ENCODE peak calls at places on chromosome 6, in nine cellular contexts. W is A549, V is K562, A is upper lobe of left lung, K is HepG2, U is ovary, H is sigmoid colon, G is stomach, J is transverse colon. L is an unnamed sample.

GRCh38 chr6:83873869-83874268 is 14.4 kb downstream of the CYB5R4 start:
- DNase-seq in H (no peak), W (no peak), A (no peak), U (no peak), G (no peak), J (no peak), V (no peak), K (no peak), L (no peak)

GRCh38 chr6:99334526-99335127 is 14.8 kb downstream of the FAXC start:
- DNase-seq in H (no peak), V (peak; percentile 51), K (peak; percentile 58), W (peak; percentile 26), G (no peak), A (no peak), J (no peak), U (no peak), L (no peak)

GRCh38 chr6:45608252-45608911 is 230.6 kb upstream of the SUPT3H start:
- DNase-seq in U (no peak), H (no peak), A (no peak), V (no peak), K (no peak), W (no peak), J (no peak), G (no peak), L (no peak)

GRCh38 chr6:167450631-167451030 is 125.7 kb downstream of the TTLL2 start:
- DNase-seq in H (no peak), G (no peak), W (no peak), K (no peak), J (peak; percentile 24), V (no peak), U (no peak), A (no peak), L (no peak)

GRCh38 chr6:45697605-45698004 is 318.1 kb downstream of the CLIC5 start:
- DNase-seq in H (no peak), W (no peak), V (no peak), A (no peak), G (no peak), J (no peak), K (no peak), U (no peak), L (no peak)

GRCh38 chr6:37862415-37862814 is 42.9 kb downstream of the ZFAND3 start:
- DNase-seq in H (no peak), G (no peak), A (no peak), K (no peak), W (no peak), J (no peak), V (no peak), U (no peak), L (no peak)

GRCh38 chr6:123518441-123519190 is 118.1 kb downstream of the TRDN start:
- DNase-seq in K (no peak), J (no peak), A (no peak), H (no peak), V (no peak), G (no peak), W (no peak), U (no peak), L (no peak)

GRCh38 chr6:25280617-25280990 is 1.4 kb downstream of the CARMIL1 start:
- DNase-seq in A (no peak), V (no peak), H (no peak), U (no peak), J (no peak), K (peak; percentile 45), W (no peak), G (no peak), L (no peak)

GRCh38 chr6:34157236-34157830 is 11.4 kb upstream of the GRM4 start:
- DNase-seq in H (peak; percentile 17), W (no peak), A (no peak), K (no peak), V (no peak), U (no peak), G (no peak), J (no peak), L (no peak)

GRCh38 chr6:34155471-34156300 is 9.8 kb upstream of the GRM4 start:
- DNase-seq in J (no peak), U (no peak), K (no peak), V (no peak), H (peak; percentile 34), A (no peak), G (no peak), W (no peak), L (no peak)

GRCh38 chr6:34152806-34153565 is 7.1 kb upstream of the GRM4 start:
- DNase-seq in W (no peak), H (peak; percentile 46), A (no peak), V (no peak), J (no peak), U (no peak), K (no peak), G (no peak), L (no peak)

GRCh38 chr6:34152042-34152524 is 6.2 kb upstream of the GRM4 start:
- DNase-seq in W (no peak), H (peak; percentile 21), J (no peak), K (no peak), V (no peak), G (no peak), A (no peak), U (no peak), L (no peak)

DNA sequence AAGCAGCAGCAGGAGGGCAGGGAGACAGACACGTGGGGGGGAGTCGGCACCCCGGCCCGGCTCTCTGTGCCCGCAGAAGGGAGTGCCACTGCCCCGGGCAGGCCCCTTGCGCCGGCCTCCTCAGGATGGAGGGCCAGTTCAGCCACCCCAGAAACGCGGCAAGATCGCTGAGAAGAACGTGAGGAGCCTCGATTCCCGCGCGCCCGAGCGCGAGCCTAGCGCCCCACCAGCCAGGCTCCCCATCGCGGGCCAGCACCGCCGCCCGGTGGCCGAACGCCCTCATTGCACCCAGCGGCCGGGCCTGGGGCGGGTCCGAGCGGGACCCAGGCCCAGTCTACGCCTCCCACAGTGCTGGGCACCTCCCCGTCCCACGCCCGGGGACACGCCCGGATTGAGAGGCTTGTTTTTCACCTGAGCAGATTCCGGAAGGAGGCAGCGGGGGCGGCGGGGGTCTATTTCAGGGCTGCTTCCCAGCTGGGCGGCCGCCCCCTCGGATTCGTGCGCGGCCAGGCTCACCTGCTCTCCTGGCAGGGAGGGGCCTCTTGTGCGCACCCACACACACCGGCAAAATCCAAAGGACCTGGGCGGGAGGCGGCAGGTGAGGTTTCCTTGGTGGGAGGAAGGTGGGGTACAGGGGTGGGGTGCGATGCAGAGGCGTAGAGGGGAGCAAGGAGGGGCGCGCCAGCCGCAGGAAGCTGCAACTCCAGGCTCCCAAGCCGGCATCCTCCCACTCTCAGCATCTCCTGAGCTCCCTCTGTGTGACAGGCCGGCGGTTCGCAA is 9.0 kb upstream of the GRM4 start:
- DNase-seq in H (peak; percentile 69), G (peak; percentile 57), U (peak; percentile 61), V (peak; percentile 92), W (peak; percentile 62), A (peak; percentile 95), K (no peak), J (peak; percentile 53), L (no peak)
- TF ChIP-seq EP300 in H (no peak), G (no peak), U (no peak), V (no peak), W (no peak), A (no peak), K (no peak), J (no peak), L (no peak)

DNA sequence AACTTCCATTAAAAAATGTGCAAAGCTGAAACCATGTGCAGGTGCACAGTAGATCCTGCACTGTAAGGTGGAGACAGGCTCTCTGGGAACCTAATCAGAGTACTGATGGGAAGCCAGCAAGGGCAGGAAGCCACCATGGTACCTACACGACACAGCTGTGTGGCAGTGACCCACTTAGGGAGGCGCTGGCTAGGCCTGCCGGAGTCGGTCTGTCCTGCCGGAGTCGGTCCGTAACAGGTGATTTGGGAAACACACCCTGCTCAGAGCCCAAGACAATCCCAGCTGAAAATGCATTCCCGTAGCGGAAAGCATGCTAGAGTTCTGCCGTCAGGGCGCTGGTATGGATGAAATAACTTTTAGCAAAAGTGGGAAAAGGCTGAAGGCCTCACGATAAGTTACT is 17.2 kb downstream of the TXNDC5 start:
- DNase-seq in G (no peak), J (no peak), V (no peak), A (peak; percentile 45), W (no peak), K (no peak), H (peak; percentile 19), U (no peak), L (no peak)
- H3K4me3 ChIP-seq in G (no peak overlapping the region), J (no peak overlapping the region), V (no peak overlapping the region), A (no peak overlapping the region), W (no peak overlapping the region), K (no peak overlapping the region), H (no peak overlapping the region), U (no peak overlapping the region), L (no peak overlapping the region)

GRCh38 chr6:7257521-7258230 is 55.3 kb downstream of the SSR1 start:
- DNase-seq in V (no peak), W (no peak), K (no peak), G (no peak), J (no peak), A (no peak), H (peak; percentile 43), U (no peak), L (no peak)
- TF ChIP-seq EP300 in V (no peak), W (no peak), K (no peak), G (no peak), J (no peak), A (no peak), H (no peak), U (no peak), L (no peak)

GRCh38 chr6:11433860-11434259 is 103.7 kb upstream of the TMEM170B start:
- DNase-seq in J (no peak), G (no peak), W (no peak), K (peak; percentile 78), V (no peak), A (no peak), U (no peak), H (no peak), L (no peak)

GRCh38 chr6:11434565-11435326 is 102.8 kb upstream of the TMEM170B start:
- DNase-seq in K (peak; percentile 100), U (no peak), A (no peak), G (peak; percentile 42), W (peak; percentile 63), H (no peak), V (no peak), J (peak; percentile 54), L (peak; percentile 71)

GRCh38 chr6:11432091-11432490 is 105.5 kb upstream of the TMEM170B start:
- DNase-seq in A (no peak), V (no peak), W (no peak), J (no peak), U (no peak), H (no peak), K (no peak), G (no peak), L (no peak)

GRCh38 chr6:11431455-11431937 is 106.1 kb upstream of the TMEM170B start:
- DNase-seq in W (no peak), H (no peak), U (no peak), A (no peak), K (peak; percentile 75), J (no peak), G (no peak), V (no peak), L (peak; percentile 62)

DNA sequence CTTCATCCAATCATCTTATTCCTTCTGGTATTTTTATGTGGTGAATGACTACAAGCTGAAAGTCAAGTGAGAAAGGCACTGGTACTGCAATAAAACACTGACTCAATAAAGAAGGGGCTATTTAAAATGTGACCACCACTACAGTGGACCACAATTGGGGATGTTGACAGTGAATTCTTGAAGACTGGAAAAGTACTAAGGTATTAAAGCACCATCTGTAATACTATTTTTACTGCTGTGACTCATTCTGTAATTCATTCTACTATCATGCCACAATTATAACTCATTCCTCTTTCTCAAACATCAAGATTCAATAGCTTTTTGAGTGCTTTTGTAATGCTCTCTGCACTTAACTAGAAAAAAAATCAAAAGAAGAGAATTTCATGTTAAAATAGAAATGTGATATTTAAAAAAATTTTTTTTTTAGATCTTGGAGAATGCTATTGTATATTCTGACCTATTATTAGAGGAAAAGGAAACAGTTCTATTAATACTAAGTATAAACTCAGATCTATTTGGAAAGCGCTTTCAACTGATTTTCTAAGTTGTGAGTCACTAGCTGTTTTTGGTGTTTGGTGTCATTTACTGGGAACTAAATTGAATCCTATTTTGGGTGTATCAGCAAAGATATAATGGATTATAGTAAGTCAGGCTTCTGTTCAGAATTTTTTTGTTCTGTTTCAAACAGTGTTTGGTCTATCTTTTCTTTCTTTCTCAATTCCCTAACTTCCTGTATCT is 104.7 kb upstream of the TMEM170B start:
- DNase-seq in A (no peak), U (no peak), W (peak; percentile 15), V (no peak), K (no peak), G (no peak), H (no peak), J (no peak), L (no peak)
- H3K4me3 ChIP-seq in A (no peak overlapping the region), U (no peak overlapping the region), W (no peak overlapping the region), V (no peak overlapping the region), K (no peak overlapping the region), G (no peak overlapping the region), H (no peak overlapping the region), J (no peak overlapping the region), L (no peak overlapping the region)

L was measured in tibial nerve.